ENCODE peak calls at places on chromosomes 13 and 19, in four cellular contexts. Z is H1, L is H9, R is IMR-90. X is an unnamed sample.

GRCh38 chr19:1001538-1002166 is 1.4 kb downstream of the GRIN3B start:
- DNase-seq in Z (no peak), L (peak), R (no peak), X (peak)

GRCh38 chr13:65597839-65598818 is 1632.0 kb downstream of the PCDH9 start:
- DNase-seq in Z (no peak), L (no peak), R (peak), X (peak)

GRCh38 chr13:23411220-23411619 is 22.3 kb downstream of the SACS start:
- DNase-seq in Z (no peak), L (no peak), R (no peak), X (no peak)

GRCh38 chr13:85562282-85562681 is 236.9 kb downstream of the SLITRK6 start:
- DNase-seq in Z (no peak), L (no peak), R (no peak), X (no peak)

GRCh38 chr13:110109140-110109783 is 197.7 kb downstream of the COL4A1 start:
- DNase-seq in Z (no peak), L (no peak), R (no peak), X (peak)

GRCh38 chr13:25679936-25680335 is 308.2 kb downstream of the ATP8A2 start:
- DNase-seq in Z (no peak), L (no peak), R (no peak), X (no peak)

GRCh38 chr13:23707674-23708073 is 137.5 kb downstream of the TNFRSF19 start:
- DNase-seq in Z (no peak), L (no peak), R (peak), X (peak)

GRCh38 chr19:47006496-47006895 is 13.1 kb upstream of the NPAS1 start:
- DNase-seq in Z (no peak), L (no peak), R (no peak), X (no peak)

GRCh38 chr13:21137696-21138095 is 38.7 kb downstream of the SKA3 start:
- DNase-seq in Z (no peak), L (no peak), R (peak), X (peak)

GRCh38 chr19:425056-425455 is 16.1 kb upstream of the C2CD4C start:
- DNase-seq in Z (no peak), L (no peak), R (no peak), X (no peak)

GRCh38 chr19:19525611-19526380 is 2.9 kb upstream of the YJEFN3 start:
- DNase-seq in Z (no peak), L (no peak), R (no peak), X (no peak)

GRCh38 chr13:73090116-73090811 is 31.5 kb downstream of the KLF5 start:
- DNase-seq in Z (peak), L (peak), R (peak), X (peak)

GRCh38 chr19:14639536-14640277 is 34.9 kb downstream of the ADGRE3 start:
- DNase-seq in Z (no peak), L (no peak), R (no peak), X (no peak)

GRCh38 chr19:13138171-13138915 is 11.8 kb downstream of the STX10 start:
- DNase-seq in Z (no peak), L (no peak), R (no peak), X (no peak)

GRCh38 chr19:7931221-7932061 is 5.5 kb upstream of the CTXN1 start:
- DNase-seq in Z (no peak), L (no peak), R (no peak), X (no peak)

GRCh38 chr19:2294377-2295335 is 12.7 kb upstream of the PEAK3 start:
- DNase-seq in Z (no peak), L (no peak), R (peak), X (no peak)

GRCh38 chr13:66809496-66809895 is 420.6 kb downstream of the PCDH9 start:
- DNase-seq in Z (no peak), L (no peak), R (peak), X (no peak)

GRCh38 chr19:28239270-28239669 is 973.7 kb downstream of the UQCRFS1 start:
- DNase-seq in Z (peak), L (peak), R (no peak), X (peak)

GRCh38 chr19:16970821-16971220 is 55.8 kb downstream of the CPAMD8 start:
- DNase-seq in Z (no peak), L (no peak), R (no peak), X (peak)
- H3K23ac ChIP-seq in Z (no peak), L (no peak), R (no peak), X (no peak)

GRCh38 chr19:42075616-42076374 is at the start of gene ZNF574:
- DNase-seq in Z (peak), L (peak), R (peak), X (peak)
- H4K5ac ChIP-seq in Z (peak), L (peak), R (peak), X (peak)

GRCh38 chr19:53659292-53659691 is 27.5 kb downstream of the DPRX start:
- DNase-seq in Z (peak), L (peak), R (no peak), X (peak)

GRCh38 chr19:53655042-53655665 is 23.4 kb downstream of the DPRX start:
- DNase-seq in Z (no peak), L (no peak), R (no peak), X (peak)

GRCh38 chr19:53660584-53660983 is 28.8 kb downstream of the DPRX start:
- DNase-seq in Z (no peak), L (no peak), R (no peak), X (no peak)

GRCh38 chr19:53657778-53658177 is 26.0 kb downstream of the DPRX start:
- DNase-seq in Z (no peak), L (no peak), R (no peak), X (no peak)

DNA sequence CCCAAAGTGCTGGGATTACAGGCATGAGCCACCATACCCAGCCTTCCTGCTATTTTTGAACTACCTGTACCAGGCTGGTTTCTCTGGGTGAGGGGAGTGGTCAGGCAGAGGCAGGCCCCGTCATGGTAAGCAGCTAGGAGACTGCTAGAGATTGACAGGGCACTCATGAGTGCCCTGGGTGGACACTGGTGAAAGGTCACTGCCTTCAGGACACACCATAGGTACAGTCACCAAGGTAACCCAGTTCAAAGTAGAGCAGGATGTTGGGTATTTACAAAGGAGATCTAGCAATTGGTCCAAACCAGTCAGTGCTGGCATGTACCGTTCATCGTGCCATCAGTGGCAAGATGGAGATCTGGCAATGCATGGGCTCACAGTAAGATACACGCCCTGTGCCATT is 25.5 kb downstream of the DPRX start:
- DNase-seq in Z (no peak), L (no peak), R (no peak), X (no peak)
- H2BK120ac ChIP-seq in Z (no peak), L (no peak), R (no peak), X (no peak)

GRCh38 chr19:9008667-9009066 is 1.5 kb downstream of the MUC16 start:
- DNase-seq in Z (no peak), L (no peak), R (no peak), X (no peak)

GRCh38 chr19:9009431-9009830 is 778 bp downstream of the MUC16 start:
- DNase-seq in Z (no peak), L (no peak), R (no peak), X (no peak)

GRCh38 chr19:9011875-9012274 is 1.7 kb upstream of the MUC16 start:
- DNase-seq in Z (no peak), L (no peak), R (no peak), X (no peak)

GRCh38 chr19:9009935-9010651 is at the start of gene MUC16:
- DNase-seq in Z (no peak), L (peak), R (no peak), X (no peak)

GRCh38 chr19:9010693-9011092 is 484 bp upstream of the MUC16 start:
- DNase-seq in Z (no peak), L (no peak), R (no peak), X (no peak)
- H3K23ac ChIP-seq in Z (no peak), L (no peak), R (no peak), X (no peak)

DNA sequence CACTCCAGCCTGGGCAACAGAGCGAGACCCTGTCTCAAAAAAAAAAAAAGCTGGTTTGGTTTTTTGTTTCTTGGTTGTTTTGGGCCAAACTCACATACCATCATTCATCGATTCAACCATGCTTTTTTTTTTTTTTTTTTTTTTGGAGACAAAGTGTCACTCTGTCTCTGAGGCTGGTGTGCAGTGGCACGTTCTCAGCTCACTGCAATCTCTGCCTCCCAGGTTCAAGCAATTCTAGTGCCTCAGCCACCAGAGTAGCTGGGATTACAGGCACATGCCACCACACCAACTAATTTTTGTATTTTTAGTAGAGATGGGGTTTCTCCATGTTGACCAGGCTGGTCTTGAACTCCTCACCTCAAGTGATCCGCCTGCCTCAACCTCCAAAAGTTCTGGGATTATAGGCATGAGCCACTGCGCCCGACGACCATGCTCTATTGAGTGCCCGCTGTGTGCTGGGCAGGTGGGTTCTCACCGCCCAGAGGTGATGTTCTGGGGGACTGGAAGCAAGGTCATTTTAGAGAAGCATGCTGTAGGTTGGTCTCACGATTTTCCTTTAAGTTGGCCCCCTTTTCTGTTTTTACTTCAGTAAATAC is 8.1 kb upstream of the JUND start:
- DNase-seq in Z (no peak), L (no peak), R (no peak), X (no peak)
- H4K5ac ChIP-seq in Z (no peak), L (no peak), R (no peak), X (no peak)

DNA sequence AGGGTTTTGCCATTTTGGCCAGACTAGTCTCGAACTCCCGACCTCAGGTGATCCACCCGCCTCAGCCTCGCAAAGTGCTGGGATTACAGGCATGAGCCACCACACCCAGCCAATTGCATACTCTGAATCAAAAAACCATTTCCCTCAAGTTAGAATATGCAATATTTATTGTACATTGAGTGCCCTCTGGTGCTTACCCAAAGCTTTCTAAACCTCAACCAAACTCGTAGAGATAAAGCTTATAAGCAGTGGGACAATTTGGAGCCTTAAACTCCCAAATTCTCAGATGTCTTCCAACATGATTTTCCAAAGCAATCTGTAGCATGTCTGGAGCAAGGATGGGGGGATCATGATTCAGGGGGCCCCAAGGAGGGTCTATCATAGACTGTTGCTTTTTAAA is 22.4 kb downstream of the RFXAP start:
- DNase-seq in Z (no peak), L (no peak), R (no peak), X (no peak)
- H2BK120ac ChIP-seq in Z (no peak), L (no peak), R (no peak), X (no peak)

DNA sequence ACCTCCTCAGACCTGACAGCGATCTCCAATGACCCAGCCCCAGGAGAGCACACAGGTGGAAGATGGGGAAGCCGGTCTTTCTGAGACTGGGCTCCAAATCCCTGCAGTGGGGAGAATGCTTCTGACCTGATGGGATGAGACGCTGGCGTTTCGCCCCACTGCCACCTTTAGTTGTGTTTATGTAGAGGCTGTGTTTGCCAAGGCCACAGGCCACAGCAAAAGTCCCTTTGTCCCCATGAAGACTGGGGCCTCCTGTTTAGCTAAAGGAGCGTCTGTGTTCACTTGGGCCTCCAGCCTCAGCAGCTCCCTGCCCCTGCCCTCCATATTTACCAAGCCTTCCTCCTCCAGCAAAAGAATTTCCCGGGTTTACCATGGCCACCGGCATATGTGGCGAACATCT is 10.4 kb upstream of the KLK14 start:
- DNase-seq in Z (no peak), L (no peak), R (no peak), X (no peak)
- H3K23ac ChIP-seq in Z (no peak), L (no peak), R (no peak), X (no peak)

DNA sequence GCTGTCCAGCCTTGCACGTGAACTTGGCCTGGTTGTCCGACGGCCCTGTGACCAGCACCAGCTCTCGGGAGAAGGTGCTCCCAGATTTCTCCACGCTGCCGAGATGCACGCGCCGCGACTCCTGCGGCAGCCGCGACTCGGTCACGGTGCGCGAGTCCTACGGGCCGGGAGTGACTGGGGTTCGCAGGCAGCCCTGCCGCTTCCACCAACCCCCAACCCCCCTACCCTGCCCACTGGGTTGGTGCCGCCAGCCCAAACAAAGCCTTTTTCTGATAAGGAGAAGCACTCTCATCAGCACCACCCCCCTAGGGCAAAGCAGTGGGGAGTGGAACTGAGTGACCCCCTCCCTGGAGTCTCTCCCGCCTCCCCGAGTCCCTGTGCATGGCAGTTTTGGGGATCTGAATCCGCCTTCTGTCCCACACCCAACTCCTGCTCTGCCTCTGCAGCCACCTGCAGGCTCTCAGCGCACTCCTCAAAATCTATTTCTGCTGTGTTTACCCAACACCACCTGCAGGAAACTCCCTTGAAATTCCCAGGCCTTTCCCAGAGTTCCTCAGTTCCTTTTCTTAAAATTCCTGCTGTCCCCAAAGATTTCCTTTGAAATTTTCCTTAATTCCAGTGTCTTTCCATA is 6.2 kb downstream of the NPHS1 start:
- DNase-seq in Z (no peak), L (peak), R (no peak), X (peak)
- H4K5ac ChIP-seq in Z (no peak), L (no peak), R (no peak), X (no peak)

GRCh38 chr19:40646564-40647254 is 43.7 kb downstream of the NUMBL start:
- DNase-seq in Z (no peak), L (no peak), R (peak), X (no peak)
- H2BK120ac ChIP-seq in Z (no peak), L (no peak), R (peak), X (no peak)

X was measured in mesendoderm.